ENCODE peak calls at places on chromosomes 3 and 15, in nine cellular contexts. F is GM23248; W is fibroblast of pulmonary artery; Z is HEK293T; S is activated CD4-positive, alpha-beta T cell treated with anti-CD3 and anti-CD28 coated beads, Interleukin-2, amount 10 ng/mL, durations not matched to agents 7 days and 5 days; Q is heart left ventricle; N is stimulated activated effector memory CD8-positive, alpha-beta T cell treated with anti-CD3 and anti-CD28 coated beads, Interleukin-12 subunit alpha, Interleukin-12 subunit beta, amount 100 ng/mL, for 72 hours; T is NCI-H1436; M is stimulated activated CD8-positive, alpha-beta memory T cell treated with anti-CD3 and anti-CD28 coated beads, Interleukin-2, amount 100 ng/mL, for 1 hour. Y is an unnamed sample.
A peak's percentile ranks its signal among the peaks of the same experiment; 100 is the strongest.

GRCh38 chr3:45034612-45035252 is 8.6 kb downstream of the CLEC3B start:
- DNase-seq in F (no peak), W (no peak), Z (no peak), S (peak; percentile 46), Q (peak; percentile 68), N (peak; percentile 68), T (no peak), M (no peak), Y (no peak)

GRCh38 chr3:45489730-45490309 is 101.4 kb downstream of the LARS2 start:
- DNase-seq in F (peak; percentile 23), W (no peak), Z (no peak), S (no peak), Q (no peak), N (no peak), T (no peak), M (no peak), Y (no peak)

GRCh38 chr3:133414021-133414392 is 14.2 kb downstream of the BFSP2 start:
- DNase-seq in F (no peak), W (no peak), Z (no peak), S (no peak), Q (no peak), N (no peak), T (no peak), M (no peak), Y (no peak)

GRCh38 chr15:74776851-74777768 is 4.8 kb upstream of the CSK start:
- DNase-seq in F (peak; percentile 47), W (no peak), Z (no peak), S (peak; percentile 54), Q (no peak), N (peak; percentile 77), T (no peak), M (no peak), Y (no peak)

GRCh38 chr3:140055032-140055791 is 120.2 kb downstream of the CLSTN2 start:
- DNase-seq in F (no peak), W (no peak), Z (no peak), S (no peak), Q (no peak), N (no peak), T (no peak), M (no peak), Y (no peak)

GRCh38 chr3:71708478-71709098 is 16.6 kb downstream of the EIF4E3 start:
- DNase-seq in F (no peak), W (no peak), Z (no peak), S (no peak), Q (no peak), N (no peak), T (no peak), M (no peak), Y (no peak)

GRCh38 chr3:158381274-158381868 is 189.6 kb upstream of the MLF1 start:
- DNase-seq in F (peak; percentile 10), W (no peak), Z (no peak), S (no peak), Q (no peak), N (no peak), T (no peak), M (no peak), Y (peak; percentile 2)

GRCh38 chr3:172808969-172809546 is 58.5 kb downstream of the ECT2 start:
- DNase-seq in F (peak; percentile 63), W (peak; percentile 82), Z (no peak), S (no peak), Q (no peak), N (no peak), T (peak; percentile 31), M (no peak), Y (peak; percentile 12)

GRCh38 chr3:105865867-105866350 is 2.9 kb downstream of the CBLB start:
- DNase-seq in F (peak; percentile 44), W (no peak), Z (no peak), S (no peak), Q (no peak), N (no peak), T (no peak), M (no peak), Y (no peak)

GRCh38 chr3:43948013-43948412 is 257.3 kb downstream of the ABHD5 start:
- DNase-seq in F (no peak), W (no peak), Z (no peak), S (no peak), Q (no peak), N (no peak), T (no peak), M (no peak), Y (no peak)